ENCODE peak calls at places on chromosome 11, in nine cellular contexts. T is NCI-H524 treated with DMSO at 0.1 percent for 48 hours, V is NCI-H446, D is GOT3, M is ELR, Q is NCI-H1092, R is thoracic aorta, K is cardiac muscle cell, U is H9. F is an unnamed sample.

GRCh38 chr11:118928870-118929495 is 3.3 kb upstream of the BCL9L start:
- DNase-seq in M (peak; percentile 62), T (no peak), K (peak; percentile 81), R (no peak), U (no peak), V (peak; percentile 68), D (no peak), Q (peak; percentile 65), F (no peak)

GRCh38 chr11:124869856-124870387 is 4.7 kb downstream of the ROBO3 start:
- DNase-seq in V (no peak), R (no peak), D (no peak), T (no peak), U (no peak), Q (no peak), M (no peak), K (no peak), F (no peak)

GRCh38 chr11:63567044-63567840 is 4.1 kb upstream of the PLAAT2 start:
- DNase-seq in U (peak; percentile 42), M (peak; percentile 93), R (no peak), D (no peak), Q (no peak), V (no peak), T (no peak), K (peak; percentile 30), F (peak; percentile 34)

GRCh38 chr11:1573077-1573846 is 1.2 kb upstream of the DUSP8 start:
- DNase-seq in K (no peak), Q (no peak), M (no peak), T (no peak), R (no peak), U (no peak), D (no peak), V (no peak), F (no peak)

GRCh38 chr11:1300121-1300520 is 9.3 kb downstream of the TOLLIP start:
- DNase-seq in V (no peak), T (no peak), U (peak; percentile 4), R (no peak), M (no peak), D (no peak), K (no peak), Q (no peak), F (no peak)

GRCh38 chr11:61297341-61297740 is 2.2 kb upstream of the VWCE start:
- DNase-seq in M (peak; percentile 17), Q (no peak), U (no peak), K (no peak), V (no peak), D (no peak), T (no peak), R (no peak), F (no peak)

GRCh38 chr11:9600166-9600565 is 26.7 kb downstream of the WEE1 start:
- DNase-seq in D (no peak), M (no peak), U (no peak), T (no peak), V (no peak), K (no peak), R (no peak), Q (no peak), F (no peak)

GRCh38 chr11:116691779-116692178 is 81.0 kb downstream of the BUD13 start:
- DNase-seq in D (no peak), U (peak; percentile 78), M (peak; percentile 57), Q (peak; percentile 63), K (peak; percentile 63), R (no peak), V (peak; percentile 44), T (no peak), F (no peak)

GRCh38 chr11:121426476-121427454 is 25.3 kb upstream of the SORL1 start:
- DNase-seq in D (no peak), R (no peak), U (peak; percentile 63), V (no peak), Q (peak; percentile 16), T (no peak), M (no peak), K (peak; percentile 55), F (no peak)

GRCh38 chr11:118152552-118153471 is at the start of gene SCN4B:
- DNase-seq in R (no peak), T (no peak), V (no peak), Q (no peak), M (peak; percentile 47), D (no peak), K (peak; percentile 87), U (peak; percentile 81), F (no peak)

GRCh38 chr11:6737872-6738466 is 33.8 kb downstream of the OR2AG2 start:
- DNase-seq in R (no peak), M (peak; percentile 70), U (peak; percentile 38), V (no peak), T (no peak), D (no peak), Q (no peak), K (peak; percentile 61), F (no peak)

GRCh38 chr11:64690235-64690634 is 32.8 kb downstream of the NRXN2 start:
- DNase-seq in R (no peak), V (no peak), Q (no peak), M (no peak), T (no peak), K (no peak), D (no peak), U (no peak), F (no peak)

GRCh38 chr11:119121811-119122124 is 388 bp downstream of the HINFP start:
- DNase-seq in T (no peak), V (no peak), Q (no peak), U (no peak), M (no peak), R (no peak), D (no peak), K (no peak), F (no peak)

GRCh38 chr11:96385187-96385586 is 4.5 kb downstream of the CCDC82 start:
- DNase-seq in Q (no peak), D (no peak), K (no peak), T (no peak), M (no peak), U (no peak), V (no peak), R (no peak), F (no peak)

GRCh38 chr11:78270993-78271392 is 82.3 kb downstream of the USP35 start:
- DNase-seq in M (no peak), V (no peak), K (no peak), D (no peak), Q (no peak), R (no peak), T (no peak), U (no peak), F (no peak)

GRCh38 chr11:94958118-94958517 is 15.2 kb downstream of the CWC15 start:
- DNase-seq in D (no peak), T (no peak), R (no peak), M (peak; percentile 51), V (no peak), K (no peak), U (no peak), Q (no peak), F (no peak)

GRCh38 chr11:124837491-124837856 is 27.8 kb upstream of the ROBO3 start:
- DNase-seq in U (peak; percentile 46), R (no peak), V (peak; percentile 76), Q (peak; percentile 29), M (peak; percentile 91), T (peak; percentile 29), K (peak; percentile 73), D (no peak), F (peak; percentile 77)

GRCh38 chr11:87038235-87038960 is 664 bp downstream of the TMEM135 start:
- DNase-seq in U (no peak), Q (no peak), R (no peak), M (peak; percentile 13), D (no peak), K (no peak), V (no peak), T (no peak), F (no peak)

GRCh38 chr11:121091492-121092179 is 9.4 kb upstream of the TECTA start:
- DNase-seq in V (no peak), K (no peak), T (no peak), U (no peak), Q (no peak), M (no peak), D (no peak), R (no peak), F (no peak)

GRCh38 chr11:118930152-118930712 is 4.5 kb upstream of the BCL9L start:
- DNase-seq in T (no peak), U (peak; percentile 97), M (peak; percentile 81), V (peak; percentile 86), Q (peak; percentile 76), R (no peak), D (peak; percentile 10), K (peak; percentile 85), F (no peak)

GRCh38 chr11:126991596-126991995 is 9.0 kb downstream of the KIRREL3 start:
- DNase-seq in K (no peak), D (no peak), V (no peak), M (peak; percentile 85), T (no peak), R (no peak), U (no peak), Q (no peak), F (no peak)

GRCh38 chr11:5291207-5291838 is 10.4 kb downstream of the OR51B4 start:
- DNase-seq in Q (no peak), D (no peak), V (no peak), R (no peak), K (peak; percentile 23), M (peak; percentile 82), U (peak; percentile 33), T (peak; percentile 15), F (no peak)

GRCh38 chr11:102946237-102946636 is 9.3 kb downstream of the MMP13 start:
- DNase-seq in D (no peak), K (no peak), M (no peak), U (no peak), T (no peak), R (no peak), Q (no peak), V (no peak), F (no peak)

GRCh38 chr11:110478410-110478809 is 48.7 kb downstream of the FDX1 start:
- DNase-seq in M (no peak), R (no peak), K (peak; percentile 59), D (no peak), T (no peak), V (no peak), U (peak; percentile 79), Q (no peak), F (no peak)

GRCh38 chr11:20518323-20518834 is 81.0 kb upstream of the SLC6A5 start:
- DNase-seq in K (no peak), T (no peak), V (no peak), M (no peak), U (no peak), Q (no peak), R (no peak), D (no peak), F (no peak)

F was measured in DMS 273 treated with DMSO at 0.1 percent for 48 hours.